ENCODE peak calls at places on chromosomes 2 and 18, in seven cellular contexts. W is B cell; G is AG04450; E is left ventricle myocardium inferior; A is posterior cingulate gyrus; P is iPS DF 19.7; Z is activated T-cell treated with anti-CD3 and anti-CD28 coated beads, Interleukin-2, amount 50 U/mL, for 48 hours. Q is an unnamed sample.

GRCh38 chr2:136932700-136933099 is 167.4 kb downstream of the THSD7B start:
- DNase-seq in P (no peak), A (no peak), G (no peak), Z (no peak), E (no peak), W (no peak), Q (no peak)

GRCh38 chr2:173680574-173680973 is 284.6 kb downstream of the SP3 start:
- DNase-seq in Z (no peak), W (no peak), E (no peak), G (no peak), P (no peak), A (no peak), Q (no peak)

GRCh38 chr2:202317080-202317859 is 51.7 kb downstream of the NOP58 start:
- DNase-seq in W (no peak), Z (no peak), E (peak; percentile 36), G (peak; percentile 63), P (no peak), A (peak; percentile 30), Q (no peak)

GRCh38 chr2:203855274-203855673 is 12.3 kb upstream of the CTLA4 start:
- DNase-seq in P (no peak), W (no peak), G (no peak), A (no peak), Z (no peak), E (no peak), Q (no peak)

GRCh38 chr2:6524678-6525367 is 340.9 kb downstream of the CMPK2 start:
- DNase-seq in P (no peak), Z (no peak), G (no peak), E (no peak), A (no peak), W (no peak), Q (no peak)

GRCh38 chr2:235639885-235640284 is 146.0 kb downstream of the AGAP1 start:
- DNase-seq in A (no peak), G (no peak), Z (no peak), E (no peak), W (no peak), P (no peak), Q (peak; percentile 64)

GRCh38 chr2:102027036-102027702 is 35.4 kb downstream of the IL1R2 start:
- DNase-seq in E (no peak), W (no peak), G (no peak), P (no peak), Z (no peak), A (no peak), Q (no peak)

GRCh38 chr2:234969329-234970157 is 17.7 kb downstream of the SH3BP4 start:
- DNase-seq in A (no peak), W (no peak), Z (no peak), P (no peak), E (no peak), G (no peak), Q (no peak)

GRCh38 chr2:30934071-30934470 is 126.8 kb upstream of the CAPN13 start:
- DNase-seq in W (no peak), A (peak; percentile 55), Z (no peak), G (no peak), P (no peak), E (no peak), Q (no peak)

GRCh38 chr2:104033399-104033798 is 820.5 kb upstream of the POU3F3 start:
- DNase-seq in A (no peak), W (no peak), G (no peak), E (no peak), Z (no peak), P (no peak), Q (no peak)

GRCh38 chr2:111209045-111209514 is 88.4 kb downstream of the BCL2L11 start:
- DNase-seq in G (peak; percentile 68), P (no peak), Z (no peak), A (no peak), W (no peak), E (no peak), Q (no peak)

GRCh38 chr18:63964908-63965307 is 5.0 kb upstream of the SERPINB8 start:
- DNase-seq in G (no peak), P (no peak), W (no peak), A (no peak), E (no peak), Z (no peak), Q (no peak)

GRCh38 chr2:221716434-221717303 is 144.6 kb upstream of the EPHA4 start:
- DNase-seq in P (no peak), A (no peak), Z (no peak), G (no peak), E (no peak), W (no peak), Q (no peak)

GRCh38 chr2:160921401-160921964 is 238.7 kb upstream of the TANK start:
- DNase-seq in A (no peak), Z (no peak), W (no peak), G (no peak), P (no peak), E (no peak), Q (no peak)

GRCh38 chr18:13103366-13103765 is 112.2 kb downstream of the CEP192 start:
- DNase-seq in Z (no peak), P (no peak), W (no peak), G (no peak), A (no peak), E (no peak), Q (no peak)

GRCh38 chr2:160358051-160358450 is 135.6 kb downstream of the RBMS1 start:
- DNase-seq in E (no peak), Z (no peak), G (no peak), A (no peak), W (no peak), P (no peak), Q (no peak)

GRCh38 chr2:234459401-234460009 is 37.4 kb downstream of the ARL4C start:
- DNase-seq in A (no peak), Z (no peak), W (no peak), E (no peak), G (no peak), P (no peak), Q (no peak)

GRCh38 chr2:231189571-231190495 is 8.6 kb upstream of the ARMC9 start:
- DNase-seq in W (no peak), Z (no peak), A (no peak), P (no peak), E (peak; percentile 62), G (no peak), Q (no peak)

GRCh38 chr2:47118581-47118980 is 36.5 kb downstream of the STPG4 start:
- DNase-seq in G (no peak), A (no peak), W (no peak), E (no peak), P (no peak), Z (no peak), Q (no peak)

GRCh38 chr2:15875969-15876705 is 64.2 kb upstream of the MYCN start:
- DNase-seq in Z (no peak), A (no peak), G (no peak), W (no peak), P (no peak), E (no peak), Q (no peak)

GRCh38 chr2:13474538-13474937 is 757.8 kb downstream of the TRIB2 start:
- DNase-seq in Z (no peak), P (no peak), A (no peak), E (no peak), G (no peak), W (no peak), Q (no peak)

GRCh38 chr2:144824611-144825010 is 304.7 kb upstream of the ZEB2 start:
- DNase-seq in A (no peak), P (no peak), G (no peak), E (no peak), W (no peak), Z (no peak), Q (no peak)

GRCh38 chr2:70671059-70671685 is 96.8 kb downstream of the ADD2 start:
- DNase-seq in E (no peak), G (no peak), A (no peak), P (no peak), W (no peak), Z (no peak), Q (no peak)

GRCh38 chr2:196101325-196101981 is 32.8 kb upstream of the DNAH7 start:
- DNase-seq in Z (peak; percentile 63), P (no peak), G (no peak), E (no peak), A (no peak), W (peak; percentile 18), Q (no peak)

GRCh38 chr2:36606925-36607324 is 9.0 kb upstream of the FEZ2 start:
- DNase-seq in E (no peak), Z (no peak), G (no peak), W (no peak), A (no peak), P (no peak), Q (no peak)

GRCh38 chr2:3953117-3953516 is 249.7 kb downstream of the DCDC2C start:
- DNase-seq in A (no peak), Z (no peak), E (no peak), P (no peak), W (no peak), G (no peak), Q (no peak)

GRCh38 chr2:187543488-187543887 is 10.7 kb downstream of the TFPI start:
- DNase-seq in W (no peak), Z (no peak), G (no peak), A (no peak), P (no peak), E (no peak), Q (no peak)

GRCh38 chr2:218329027-218329825 is 27.4 kb upstream of the CATIP start:
- DNase-seq in Z (no peak), A (no peak), W (no peak), P (no peak), G (no peak), E (no peak), Q (no peak)

GRCh38 chr2:162215162-162215561 is 28.1 kb downstream of the FAP start:
- DNase-seq in W (no peak), A (no peak), G (no peak), P (no peak), Z (no peak), E (no peak), Q (no peak)

GRCh38 chr2:27715318-27716165 is 51.9 kb downstream of the SLC4A1AP start:
- DNase-seq in Z (no peak), W (peak; percentile 58), P (no peak), G (no peak), A (no peak), E (peak; percentile 79), Q (no peak)

GRCh38 chr2:72572501-72572900 is 253.3 kb downstream of the EXOC6B start:
- DNase-seq in P (no peak), E (no peak), G (no peak), W (no peak), A (no peak), Z (no peak), Q (no peak)

GRCh38 chr2:85411405-85411748 is 1.2 kb upstream of the CAPG start:
- DNase-seq in P (no peak), G (no peak), W (no peak), A (no peak), E (no peak), Z (no peak), Q (no peak)

GRCh38 chr2:238929242-238930081 is 81.6 kb downstream of the TWIST2 start:
- DNase-seq in A (peak; percentile 30), Z (no peak), E (peak; percentile 56), P (no peak), W (no peak), G (no peak), Q (no peak)